ENCODE peak calls at places on chromosomes 7 and 10, in four cellular contexts. N, X, W and Q are unnamed samples.

GRCh38 chr7:3942778-3943177 is 641.7 kb downstream of the SDK1 start:
- DNase-seq in N (no peak), X (peak), W (no peak), Q (no peak)

GRCh38 chr7:82183633-82184032 is 259.9 kb downstream of the CACNA2D1 start:
- DNase-seq in N (no peak), X (no peak), W (no peak), Q (no peak)

GRCh38 chr10:125661942-125662515 is 20.9 kb downstream of the TEX36 start:
- DNase-seq in N (no peak), X (no peak), W (no peak), Q (no peak)

GRCh38 chr7:130069179-130069977 is 956 bp upstream of the KLHDC10 start:
- DNase-seq in N (no peak), X (no peak), W (no peak), Q (no peak)

GRCh38 chr10:124670849-124671248 is 73.3 kb downstream of the FAM53B start:
- DNase-seq in N (peak), X (no peak), W (peak), Q (no peak)

GRCh38 chr7:40899151-40899550 is 764.3 kb downstream of the SUGCT start:
- DNase-seq in N (no peak), X (no peak), W (no peak), Q (no peak)

GRCh38 chr10:95793401-95794045 is 37.6 kb downstream of the ENTPD1 start:
- DNase-seq in N (peak), X (no peak), W (no peak), Q (no peak)

GRCh38 chr10:113449151-113449695 is 103.6 kb upstream of the HABP2 start:
- DNase-seq in N (no peak), X (no peak), W (no peak), Q (no peak)

GRCh38 chr7:12607134-12607533 is 36.6 kb downstream of the SCIN start:
- DNase-seq in N (no peak), X (no peak), W (no peak), Q (no peak)

GRCh38 chr10:58746470-58747185 is 234.0 kb downstream of the BICC1 start:
- DNase-seq in N (no peak), X (no peak), W (no peak), Q (no peak)

GRCh38 chr10:79346388-79347225 is 662 bp upstream of the PPIF start:
- DNase-seq in N (no peak), X (no peak), W (no peak), Q (no peak)

GRCh38 chr10:124173298-124173900 is 80.0 kb upstream of the CHST15 start:
- DNase-seq in N (no peak), X (no peak), W (no peak), Q (no peak)

GRCh38 chr7:1459930-1460756 is 873 bp upstream of the MICALL2 start:
- DNase-seq in N (no peak), X (peak), W (no peak), Q (no peak)

GRCh38 chr10:110074986-110075664 is 67.3 kb downstream of the ADD3 start:
- DNase-seq in N (no peak), X (no peak), W (no peak), Q (no peak)

GRCh38 chr10:64785816-64786215 is 1264.6 kb downstream of the REEP3 start:
- DNase-seq in N (no peak), X (no peak), W (no peak), Q (no peak)

GRCh38 chr10:122252805-122253204 is 18.3 kb upstream of the BTBD16 start:
- DNase-seq in N (no peak), X (no peak), W (no peak), Q (no peak)

GRCh38 chr7:155213385-155213784 is 84.3 kb upstream of the INSIG1 start:
- DNase-seq in N (no peak), X (no peak), W (no peak), Q (no peak)

GRCh38 chr10:102542800-102543418 is 39.1 kb downstream of the SUFU start:
- DNase-seq in N (no peak), X (no peak), W (no peak), Q (no peak)

GRCh38 chr10:44306762-44307161 is 78.1 kb downstream of the CXCL12 start:
- DNase-seq in N (peak), X (peak), W (no peak), Q (no peak)

GRCh38 chr7:66859794-66860645 is 61.0 kb upstream of the TMEM248 start:
- DNase-seq in N (no peak), X (no peak), W (no peak), Q (no peak)

GRCh38 chr7:75977741-75978140 is 16.7 kb downstream of the TMEM120A start:
- DNase-seq in N (no peak), X (no peak), W (peak), Q (no peak)

GRCh38 chr7:103914147-103914899 is 75.1 kb downstream of the RELN start:
- DNase-seq in N (no peak), X (no peak), W (no peak), Q (no peak)

GRCh38 chr7:139482662-139483466 is 609 bp downstream of the KLRG2 start:
- DNase-seq in N (peak), X (no peak), W (peak), Q (no peak)

GRCh38 chr7:54811925-54812264 is 52.9 kb upstream of the SEC61G start:
- DNase-seq in N (no peak), X (no peak), W (no peak), Q (no peak)

GRCh38 chr10:4851846-4852245 is 25.8 kb downstream of the AKR1E2 start:
- DNase-seq in N (no peak), X (no peak), W (no peak), Q (no peak)

GRCh38 chr7:5549096-5549896 is 125.7 kb upstream of the TNRC18 start:
- DNase-seq in N (no peak), X (peak), W (peak), Q (no peak)

GRCh38 chr10:86253171-86254072 is 113.2 kb downstream of the GRID1 start:
- DNase-seq in N (no peak), X (no peak), W (peak), Q (no peak)

GRCh38 chr7:34748244-34749039 is 90.4 kb downstream of the NPSR1 start:
- DNase-seq in N (no peak), X (peak), W (peak), Q (no peak)